ENCODE peak calls at places on chromosome 5, in five cellular contexts. B is fibroblast of the aortic adventitia, X is HFFc6, C is GM06990, T is progenitor cell of endocrine pancreas. R is an unnamed sample.

GRCh38 chr5:102999191-102999590 is 120.7 kb downstream of the GIN1 start:
- DNase-seq in T (no peak), C (no peak), B (no peak), X (no peak), R (no peak)

GRCh38 chr5:112077180-112077579 is 320.2 kb upstream of the NREP start:
- DNase-seq in X (no peak), T (no peak), B (peak; percentile 25), C (peak; percentile 13), R (no peak)

GRCh38 chr5:168097852-168098251 is 193.6 kb upstream of the WWC1 start:
- DNase-seq in T (no peak), X (no peak), C (no peak), B (no peak), R (no peak)

GRCh38 chr5:178387856-178388190 is 155.2 kb upstream of the PHYKPL start:
- DNase-seq in X (no peak), T (no peak), B (no peak), C (no peak), R (no peak)

GRCh38 chr5:34410411-34411139 is 245.6 kb upstream of the RAI14 start:
- DNase-seq in T (no peak), X (peak; percentile 49), C (no peak), B (peak; percentile 48), R (no peak)

GRCh38 chr5:44360919-44361625 is 28.1 kb downstream of the FGF10 start:
- DNase-seq in T (no peak), C (no peak), B (no peak), X (no peak), R (no peak)

GRCh38 chr5:93717162-93717561 is 24.2 kb downstream of the POU5F2 start:
- DNase-seq in T (no peak), B (peak; percentile 37), C (no peak), X (no peak), R (no peak)

GRCh38 chr5:10797246-10797645 is 36.2 kb upstream of the DAP start:
- DNase-seq in B (peak; percentile 11), T (no peak), X (peak; percentile 11), C (no peak), R (no peak)

GRCh38 chr5:38548064-38548759 is 8.2 kb downstream of the LIFR start:
- DNase-seq in T (no peak), X (no peak), C (no peak), B (no peak), R (no peak)

GRCh38 chr5:74200560-74200959 is 440.0 kb downstream of the ENC1 start:
- DNase-seq in C (no peak), B (no peak), X (no peak), T (no peak), R (no peak)

GRCh38 chr5:101995585-101995984 is 300.5 kb downstream of the SLCO4C1 start:
- DNase-seq in X (no peak), C (no peak), T (no peak), B (no peak), R (no peak)

GRCh38 chr5:10541247-10541646 is 22.6 kb upstream of the ANKRD33B start:
- DNase-seq in T (no peak), C (no peak), X (no peak), B (no peak), R (no peak)